ENCODE peak calls at places on chromosomes 1 and 21, in eight cellular contexts. One of them, this sample, is unnamed.

GRCh38 chr1:1348420-1349255 is 580 bp downstream of the DVL1 start:
- DNase-seq in RWPE2: peak
- DNase-seq in astrocyte of the spinal cord: peak
- DNase-seq in CD14-positive monocyte: no peak
- DNase-seq in glutamatergic neuron: no peak
- DNase-seq in HTR-8/SVneo: no peak
- DNase-seq in GM12865: peak
- DNase-seq in heart right ventricle: no peak
- DNase-seq in this sample: no peak

GRCh38 chr1:156014829-156015228 is 5.9 kb downstream of the SSR2 start:
- DNase-seq in RWPE2: no peak
- DNase-seq in astrocyte of the spinal cord: no peak
- DNase-seq in CD14-positive monocyte: no peak
- DNase-seq in glutamatergic neuron: no peak
- DNase-seq in HTR-8/SVneo: no peak
- DNase-seq in GM12865: no peak
- DNase-seq in heart right ventricle: no peak
- DNase-seq in this sample: no peak

GRCh38 chr1:196410768-196411167 is 197.5 kb downstream of the KCNT2 start:
- DNase-seq in RWPE2: no peak
- DNase-seq in astrocyte of the spinal cord: no peak
- DNase-seq in CD14-positive monocyte: no peak
- DNase-seq in glutamatergic neuron: no peak
- DNase-seq in HTR-8/SVneo: no peak
- DNase-seq in GM12865: no peak
- DNase-seq in heart right ventricle: no peak
- DNase-seq in this sample: no peak

GRCh38 chr1:202131956-202132821 is 9.5 kb downstream of the GPR37L1 start:
- DNase-seq in RWPE2: no peak
- DNase-seq in astrocyte of the spinal cord: no peak
- DNase-seq in CD14-positive monocyte: no peak
- DNase-seq in glutamatergic neuron: no peak
- DNase-seq in HTR-8/SVneo: no peak
- DNase-seq in GM12865: no peak
- DNase-seq in heart right ventricle: peak
- DNase-seq in this sample: no peak

GRCh38 chr1:52636701-52637695 is 4.0 kb downstream of the SHISAL2A start:
- DNase-seq in RWPE2: no peak
- DNase-seq in astrocyte of the spinal cord: no peak
- DNase-seq in CD14-positive monocyte: peak
- DNase-seq in glutamatergic neuron: no peak
- DNase-seq in HTR-8/SVneo: no peak
- DNase-seq in GM12865: peak
- DNase-seq in heart right ventricle: no peak
- DNase-seq in this sample: peak

GRCh38 chr1:151166506-151166956 is 587 bp downstream of the SCNM1 start:
- DNase-seq in RWPE2: no peak
- DNase-seq in astrocyte of the spinal cord: peak
- DNase-seq in CD14-positive monocyte: no peak
- DNase-seq in glutamatergic neuron: no peak
- DNase-seq in HTR-8/SVneo: no peak
- DNase-seq in GM12865: peak
- DNase-seq in heart right ventricle: no peak
- DNase-seq in this sample: no peak

GRCh38 chr1:31297273-31298247 is 728 bp downstream of the ZCCHC17 start:
- DNase-seq in RWPE2: no peak
- DNase-seq in astrocyte of the spinal cord: peak
- DNase-seq in CD14-positive monocyte: no peak
- DNase-seq in glutamatergic neuron: peak
- DNase-seq in HTR-8/SVneo: no peak
- DNase-seq in GM12865: peak
- DNase-seq in heart right ventricle: no peak
- DNase-seq in this sample: no peak

GRCh38 chr1:115879977-115880376 is 39.1 kb upstream of the NHLH2 start:
- DNase-seq in RWPE2: no peak
- DNase-seq in astrocyte of the spinal cord: no peak
- DNase-seq in CD14-positive monocyte: no peak
- DNase-seq in glutamatergic neuron: no peak
- DNase-seq in HTR-8/SVneo: no peak
- DNase-seq in GM12865: no peak
- DNase-seq in heart right ventricle: no peak
- DNase-seq in this sample: no peak

GRCh38 chr1:204419064-204419403 is 7.4 kb upstream of the PPP1R15B start:
- DNase-seq in RWPE2: no peak
- DNase-seq in astrocyte of the spinal cord: no peak
- DNase-seq in CD14-positive monocyte: no peak
- DNase-seq in glutamatergic neuron: no peak
- DNase-seq in HTR-8/SVneo: no peak
- DNase-seq in GM12865: no peak
- DNase-seq in heart right ventricle: no peak
- DNase-seq in this sample: no peak

GRCh38 chr1:199422206-199422605 is 605.3 kb upstream of the NR5A2 start:
- DNase-seq in RWPE2: no peak
- DNase-seq in astrocyte of the spinal cord: peak
- DNase-seq in CD14-positive monocyte: no peak
- DNase-seq in glutamatergic neuron: no peak
- DNase-seq in HTR-8/SVneo: no peak
- DNase-seq in GM12865: peak
- DNase-seq in heart right ventricle: no peak
- DNase-seq in this sample: no peak

GRCh38 chr1:218348628-218349185 is 3.6 kb downstream of the TGFB2 start:
- DNase-seq in RWPE2: no peak
- DNase-seq in astrocyte of the spinal cord: peak
- DNase-seq in CD14-positive monocyte: no peak
- DNase-seq in glutamatergic neuron: no peak
- DNase-seq in HTR-8/SVneo: no peak
- DNase-seq in GM12865: no peak
- DNase-seq in heart right ventricle: no peak
- DNase-seq in this sample: no peak

GRCh38 chr21:38952890-38953289 is 147.2 kb downstream of the ETS2 start:
- DNase-seq in RWPE2: no peak
- DNase-seq in astrocyte of the spinal cord: no peak
- DNase-seq in CD14-positive monocyte: no peak
- DNase-seq in glutamatergic neuron: no peak
- DNase-seq in HTR-8/SVneo: no peak
- DNase-seq in GM12865: no peak
- DNase-seq in heart right ventricle: no peak
- DNase-seq in this sample: no peak

GRCh38 chr1:201272838-201273237 is 10.5 kb upstream of the PKP1 start:
- DNase-seq in RWPE2: peak
- DNase-seq in astrocyte of the spinal cord: no peak
- DNase-seq in CD14-positive monocyte: no peak
- DNase-seq in glutamatergic neuron: no peak
- DNase-seq in HTR-8/SVneo: no peak
- DNase-seq in GM12865: no peak
- DNase-seq in heart right ventricle: no peak
- DNase-seq in this sample: no peak

GRCh38 chr1:178739285-178740045 is 14.4 kb downstream of the RALGPS2 start:
- DNase-seq in RWPE2: no peak
- DNase-seq in astrocyte of the spinal cord: peak
- DNase-seq in CD14-positive monocyte: no peak
- DNase-seq in glutamatergic neuron: no peak
- DNase-seq in HTR-8/SVneo: no peak
- DNase-seq in GM12865: no peak
- DNase-seq in heart right ventricle: no peak
- DNase-seq in this sample: no peak

GRCh38 chr1:67441183-67441582 is 11.0 kb upstream of the SERBP1 start:
- DNase-seq in RWPE2: no peak
- DNase-seq in astrocyte of the spinal cord: peak
- DNase-seq in CD14-positive monocyte: no peak
- DNase-seq in glutamatergic neuron: no peak
- DNase-seq in HTR-8/SVneo: no peak
- DNase-seq in GM12865: peak
- DNase-seq in heart right ventricle: no peak
- DNase-seq in this sample: no peak

GRCh38 chr1:78619803-78620579 is at the start of gene IFI44L:
- DNase-seq in RWPE2: no peak
- DNase-seq in astrocyte of the spinal cord: peak
- DNase-seq in CD14-positive monocyte: no peak
- DNase-seq in glutamatergic neuron: no peak
- DNase-seq in HTR-8/SVneo: no peak
- DNase-seq in GM12865: peak
- DNase-seq in heart right ventricle: peak
- DNase-seq in this sample: no peak

GRCh38 chr1:15941044-15941840 is 34.7 kb downstream of the ZBTB17 start:
- DNase-seq in RWPE2: peak
- DNase-seq in astrocyte of the spinal cord: no peak
- DNase-seq in CD14-positive monocyte: no peak
- DNase-seq in glutamatergic neuron: no peak
- DNase-seq in HTR-8/SVneo: no peak
- DNase-seq in GM12865: no peak
- DNase-seq in heart right ventricle: no peak
- DNase-seq in this sample: no peak

GRCh38 chr1:24805534-24806301 is 60.5 kb downstream of the CLIC4 start:
- DNase-seq in RWPE2: no peak
- DNase-seq in astrocyte of the spinal cord: peak
- DNase-seq in CD14-positive monocyte: no peak
- DNase-seq in glutamatergic neuron: no peak
- DNase-seq in HTR-8/SVneo: peak
- DNase-seq in GM12865: no peak
- DNase-seq in heart right ventricle: no peak
- DNase-seq in this sample: no peak

GRCh38 chr1:24364975-24365678 is 46.0 kb downstream of the GRHL3 start:
- DNase-seq in RWPE2: no peak
- DNase-seq in astrocyte of the spinal cord: peak
- DNase-seq in CD14-positive monocyte: peak
- DNase-seq in glutamatergic neuron: no peak
- DNase-seq in HTR-8/SVneo: peak
- DNase-seq in GM12865: peak
- DNase-seq in heart right ventricle: no peak
- DNase-seq in this sample: peak

GRCh38 chr1:188070848-188071247 is 1242.1 kb downstream of the PLA2G4A start:
- DNase-seq in RWPE2: no peak
- DNase-seq in astrocyte of the spinal cord: no peak
- DNase-seq in CD14-positive monocyte: no peak
- DNase-seq in glutamatergic neuron: no peak
- DNase-seq in HTR-8/SVneo: no peak
- DNase-seq in GM12865: no peak
- DNase-seq in heart right ventricle: no peak
- DNase-seq in this sample: no peak

GRCh38 chr21:38833122-38833521 is 27.4 kb downstream of the ETS2 start:
- DNase-seq in RWPE2: no peak
- DNase-seq in astrocyte of the spinal cord: no peak
- DNase-seq in CD14-positive monocyte: no peak
- DNase-seq in glutamatergic neuron: no peak
- DNase-seq in HTR-8/SVneo: no peak
- DNase-seq in GM12865: no peak
- DNase-seq in heart right ventricle: no peak
- DNase-seq in this sample: no peak

GRCh38 chr1:30588311-30589073 is 134.9 kb downstream of the MATN1 start:
- DNase-seq in RWPE2: no peak
- DNase-seq in astrocyte of the spinal cord: no peak
- DNase-seq in CD14-positive monocyte: no peak
- DNase-seq in glutamatergic neuron: no peak
- DNase-seq in HTR-8/SVneo: no peak
- DNase-seq in GM12865: no peak
- DNase-seq in heart right ventricle: no peak
- DNase-seq in this sample: no peak

GRCh38 chr1:232223309-232223708 is 406.6 kb downstream of the SIPA1L2 start:
- DNase-seq in RWPE2: no peak
- DNase-seq in astrocyte of the spinal cord: no peak
- DNase-seq in CD14-positive monocyte: no peak
- DNase-seq in glutamatergic neuron: no peak
- DNase-seq in HTR-8/SVneo: no peak
- DNase-seq in GM12865: no peak
- DNase-seq in heart right ventricle: no peak
- DNase-seq in this sample: no peak

GRCh38 chr1:41341756-41342562 is 19.3 kb upstream of the FOXO6 start:
- DNase-seq in RWPE2: no peak
- DNase-seq in astrocyte of the spinal cord: no peak
- DNase-seq in CD14-positive monocyte: no peak
- DNase-seq in glutamatergic neuron: no peak
- DNase-seq in HTR-8/SVneo: no peak
- DNase-seq in GM12865: no peak
- DNase-seq in heart right ventricle: no peak
- DNase-seq in this sample: no peak